ENCODE peak calls at places on chromosomes 11 and 22, in four cellular contexts. N is psoas muscle, L is brain microvascular endothelial cell, T is stomach. W is an unnamed sample.
A peak's percentile ranks its signal among the peaks of the same experiment; 100 is the strongest.

GRCh38 chr11:129302386-129303101 is 73.1 kb upstream of the BARX2 start:
- DNase-seq in N (no peak), L (no peak), T (no peak), W (no peak)

GRCh38 chr11:112225753-112226061 is 521 bp upstream of the PTS start:
- DNase-seq in N (peak; percentile 81), L (peak; percentile 77), T (no peak), W (no peak)

GRCh38 chr11:68761801-68762200 is 10.5 kb upstream of the TESMIN start:
- DNase-seq in N (no peak), L (no peak), T (no peak), W (no peak)

GRCh38 chr11:2098691-2099522 is 40.3 kb downstream of the IGF2 start:
- DNase-seq in N (peak; percentile 56), L (no peak), T (no peak), W (no peak)

GRCh38 chr22:37999640-38000272 is 15.4 kb upstream of the SOX10 start:
- DNase-seq in N (peak; percentile 87), L (peak; percentile 54), T (no peak), W (no peak)

GRCh38 chr22:38104084-38104483 is 6.4 kb downstream of the BAIAP2L2 start:
- DNase-seq in N (peak; percentile 54), L (peak; percentile 28), T (no peak), W (no peak)

GRCh38 chr11:65851083-65851579 is 6.8 kb downstream of the CFL1 start:
- DNase-seq in N (no peak), L (no peak), T (no peak), W (no peak)

GRCh38 chr11:20459865-20460264 is 72.3 kb downstream of the PRMT3 start:
- DNase-seq in N (no peak), L (no peak), T (no peak), W (no peak)

GRCh38 chr11:7020183-7020917 is at the start of the genes NLRP14 and ZNF214:
- DNase-seq in N (peak; percentile 92), L (peak; percentile 90), T (peak; percentile 91), W (peak; percentile 50)

GRCh38 chr22:36166518-36167220 is 6.1 kb upstream of the APOL3 start:
- DNase-seq in N (no peak), L (no peak), T (no peak), W (no peak)

GRCh38 chr11:130161441-130161840 is 1.9 kb downstream of the ST14 start:
- DNase-seq in N (no peak), L (no peak), T (no peak), W (no peak)

GRCh38 chr11:116517077-116517476 is 255.7 kb downstream of the BUD13 start:
- DNase-seq in N (no peak), L (no peak), T (peak; percentile 22), W (no peak)

GRCh38 chr22:19207902-19208283 is 29.4 kb upstream of the SLC25A1 start:
- DNase-seq in N (peak; percentile 3), L (no peak), T (no peak), W (no peak)

GRCh38 chr11:124917115-124917637 is 1.9 kb upstream of the HEPN1 start:
- DNase-seq in N (no peak), L (no peak), T (no peak), W (no peak)

GRCh38 chr11:70201876-70202861 is 927 bp upstream of the FADD start:
- DNase-seq in N (no peak), L (no peak), T (no peak), W (no peak)

GRCh38 chr11:112655386-112655785 is 305.8 kb upstream of the NCAM1 start:
- DNase-seq in N (peak; percentile 91), L (peak; percentile 18), T (peak; percentile 33), W (no peak)

GRCh38 chr22:19001204-19001603 is 65.1 kb upstream of the PRODH start:
- DNase-seq in N (no peak), L (no peak), T (no peak), W (no peak)

GRCh38 chr11:662689-663274 is 25.7 kb downstream of the DRD4 start:
- DNase-seq in N (peak; percentile 81), L (peak; percentile 60), T (peak; percentile 74), W (no peak)

GRCh38 chr11:62501432-62501891 is 45.1 kb downstream of the AHNAK start:
- DNase-seq in N (peak; percentile 68), L (no peak), T (peak; percentile 55), W (no peak)

GRCh38 chr11:12961615-12962014 is 47.5 kb upstream of the RASSF10 start:
- DNase-seq in N (no peak), L (no peak), T (no peak), W (no peak)

GRCh38 chr11:71453911-71454304 is 905 bp downstream of the NADSYN1 start:
- DNase-seq in N (no peak), L (no peak), T (no peak), W (no peak)

GRCh38 chr11:71454470-71455113 is 1.6 kb downstream of the NADSYN1 start:
- DNase-seq in N (peak; percentile 6), L (no peak), T (no peak), W (no peak)

GRCh38 chr11:71456831-71457230 is 3.8 kb downstream of the NADSYN1 start:
- DNase-seq in N (peak; percentile 30), L (no peak), T (no peak), W (no peak)

GRCh38 chr11:71458146-71459070 is 5.4 kb downstream of the NADSYN1 start:
- DNase-seq in N (peak; percentile 26), L (no peak), T (no peak), W (no peak)

DNA sequence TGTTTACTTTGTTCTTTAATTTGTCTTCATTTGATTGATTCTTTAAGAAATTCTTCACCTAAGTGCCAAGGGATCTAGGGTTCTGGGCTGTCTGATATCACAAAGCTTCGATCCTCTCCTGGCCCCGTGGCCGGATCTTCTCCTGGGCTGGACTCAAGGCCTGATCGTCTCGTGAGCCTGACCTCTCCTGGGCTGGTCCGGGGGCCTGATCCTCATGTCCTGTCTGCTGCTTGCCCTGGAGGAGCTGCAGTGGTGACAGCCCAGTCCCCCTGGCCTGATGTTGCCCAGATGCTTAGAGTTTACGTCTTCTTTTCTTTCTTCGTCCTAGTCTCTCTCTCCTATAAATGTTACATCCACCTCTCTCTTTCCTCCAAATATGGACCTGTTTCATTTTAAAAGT is 3.3 kb downstream of the NADSYN1 start:
- DNase-seq in N (peak; percentile 23), L (no peak), T (no peak), W (no peak)
- H3K36me3 ChIP-seq in N (peaks cover 66% of the 10 kb centered on the region), L (peaks cover 24% of the 10 kb centered on the region), T (peaks cover 64% of the 10 kb centered on the region), W (peaks cover 18% of the 10 kb centered on the region)

DNA sequence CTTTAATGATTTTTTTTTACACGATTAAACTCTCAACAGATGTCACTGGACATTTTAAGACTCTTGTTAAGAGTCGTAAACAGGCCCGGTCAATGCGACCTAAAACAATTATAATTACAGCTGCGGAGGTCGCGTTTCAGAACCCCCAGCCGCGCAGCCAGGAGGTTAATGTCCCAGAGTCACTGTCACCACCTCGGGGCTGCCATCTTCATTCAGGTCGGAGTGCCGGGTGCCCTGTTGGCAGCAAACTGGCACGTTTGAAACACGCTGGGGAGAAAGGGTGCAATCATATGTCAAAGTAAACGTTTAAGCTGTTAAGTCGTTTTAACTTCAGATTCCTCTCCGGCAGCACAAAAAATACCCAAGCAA is 711 bp upstream of the PHF21B start:
- DNase-seq in N (no peak), L (no peak), T (no peak), W (no peak)
- H3K4me3 ChIP-seq in N (peak overlapping the region; percentile 62), L (peak overlapping the region; percentile 51), T (peak overlapping the region; percentile 51), W (peak overlapping the region; percentile 57)

GRCh38 chr11:30019481-30019880 is 2.7 kb upstream of the KCNA4 start:
- DNase-seq in N (no peak), L (no peak), T (no peak), W (no peak)

GRCh38 chr11:30018443-30018842 is 1.6 kb upstream of the KCNA4 start:
- DNase-seq in N (no peak), L (no peak), T (no peak), W (no peak)

GRCh38 chr11:30017467-30017895 is 651 bp upstream of the KCNA4 start:
- DNase-seq in N (no peak), L (no peak), T (no peak), W (no peak)

GRCh38 chr11:30015725-30016449 is 943 bp downstream of the KCNA4 start:
- DNase-seq in N (no peak), L (no peak), T (no peak), W (no peak)

GRCh38 chr11:30016588-30017363 is at the start of gene KCNA4:
- DNase-seq in N (no peak), L (no peak), T (no peak), W (no peak)
- TF ChIP-seq CTCF in N (no peak), L (no peak), T (peak; percentile 10), W (no peak)

GRCh38 chr22:31447337-31447736 is 42.3 kb downstream of the EIF4ENIF1 start:
- DNase-seq in N (no peak), L (no peak), T (no peak), W (no peak)
- H3K36me3 ChIP-seq in N (peaks cover 78% of the 10 kb centered on the region), L (peaks cover 58% of the 10 kb centered on the region), T (peaks cover 92% of the 10 kb centered on the region), W (peaks cover 25% of the 10 kb centered on the region)

GRCh38 chr11:34251640-34251980 is 106.2 kb downstream of the ABTB2 start:
- DNase-seq in N (no peak), L (peak; percentile 20), T (no peak), W (no peak)
- H3K4me3 ChIP-seq in N (peak overlapping the region; percentile 51), L (peak overlapping the region; percentile 51), T (no peak overlapping the region), W (no peak overlapping the region)

GRCh38 chr11:43557553-43558031 is 122.9 kb upstream of the HSD17B12 start:
- DNase-seq in N (no peak), L (no peak), T (no peak), W (no peak)

GRCh38 chr11:43558056-43558455 is 122.5 kb upstream of the HSD17B12 start:
- DNase-seq in N (no peak), L (no peak), T (no peak), W (no peak)

GRCh38 chr11:43555811-43556210 is 124.7 kb upstream of the HSD17B12 start:
- DNase-seq in N (no peak), L (peak; percentile 46), T (no peak), W (no peak)

GRCh38 chr11:43556892-43557291 is 123.6 kb upstream of the HSD17B12 start:
- DNase-seq in N (no peak), L (no peak), T (no peak), W (no peak)

DNA sequence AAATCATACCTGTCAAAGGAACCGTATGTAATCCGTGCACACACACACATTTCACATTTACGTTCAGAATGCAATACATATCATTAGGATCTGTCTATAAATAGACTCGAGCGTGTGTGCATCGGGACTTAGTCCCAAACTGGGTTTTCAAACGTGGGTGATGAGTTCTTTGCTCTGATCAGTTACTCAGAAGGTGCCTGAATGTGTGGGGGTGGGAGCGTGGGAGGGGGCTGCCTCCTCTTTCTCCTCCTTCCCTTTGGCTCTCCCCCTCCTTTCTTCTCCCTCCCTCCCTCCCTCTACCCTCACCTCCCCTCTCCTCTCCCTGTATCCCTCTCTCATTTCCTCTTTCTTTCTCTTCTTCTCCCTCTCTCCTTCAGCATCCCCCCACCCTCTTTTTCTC is 124.3 kb upstream of the HSD17B12 start:
- DNase-seq in N (no peak), L (no peak), T (no peak), W (no peak)
- TF ChIP-seq CTCF in N (no peak), L (no peak), T (no peak), W (no peak)

GRCh38 chr22:32493551-32493950 is 18.9 kb downstream of the FBXO7 start:
- DNase-seq in N (no peak), L (no peak), T (no peak), W (no peak)

GRCh38 chr22:32494971-32495370 is 20.4 kb downstream of the FBXO7 start:
- DNase-seq in N (no peak), L (no peak), T (no peak), W (no peak)

GRCh38 chr22:32487021-32487420 is 12.4 kb downstream of the FBXO7 start:
- DNase-seq in N (no peak), L (no peak), T (no peak), W (no peak)

GRCh38 chr22:32490279-32490678 is 15.7 kb downstream of the FBXO7 start:
- DNase-seq in N (no peak), L (no peak), T (no peak), W (no peak)
- H3K36me3 ChIP-seq in N (peaks cover 99% of the 10 kb centered on the region), L (peaks cover 49% of the 10 kb centered on the region), T (peaks cover 97% of the 10 kb centered on the region), W (peaks cover 15% of the 10 kb centered on the region)